ENCODE peak calls at places on chromosomes 11 and 22, in seven cellular contexts. F, R, Q, Z, W, K and T are unnamed samples.

GRCh38 chr11:36774603-36775002 is 176.6 kb upstream of the RAG2 start:
- DNase-seq in K (no peak), R (peak), Q (no peak), W (no peak), F (no peak), Z (no peak), T (peak)

GRCh38 chr11:72758690-72759389 is 6.6 kb upstream of the ARAP1 start:
- DNase-seq in K (no peak), Z (no peak), Q (no peak), R (no peak), W (no peak), F (no peak), T (peak)

GRCh38 chr11:406796-407650 is 7.8 kb downstream of the SIGIRR start:
- DNase-seq in Z (peak), Q (peak), R (peak), W (peak), K (peak), F (peak), T (peak)

GRCh38 chr11:58801974-58802545 is 42.4 kb downstream of the GLYATL2 start:
- DNase-seq in R (no peak), W (no peak), Q (no peak), F (no peak), K (no peak), Z (no peak), T (no peak)

GRCh38 chr11:10379022-10379421 is 74.1 kb downstream of the ADM start:
- DNase-seq in Q (no peak), R (peak), Z (no peak), F (no peak), W (no peak), K (peak), T (no peak)

GRCh38 chr11:103907136-103907535 is 129.3 kb upstream of the DDI1 start:
- DNase-seq in K (no peak), Z (no peak), F (no peak), Q (no peak), W (no peak), R (no peak), T (no peak)

GRCh38 chr22:41360126-41360525 is 21.6 kb upstream of the TEF start:
- DNase-seq in Q (no peak), F (no peak), K (peak), W (no peak), R (no peak), Z (peak), T (no peak)

GRCh38 chr11:68673291-68673930 is 10.9 kb upstream of the GAL start:
- DNase-seq in Q (peak), K (no peak), F (no peak), Z (no peak), R (no peak), W (no peak), T (peak)

GRCh38 chr11:72395993-72396392 is 38.3 kb downstream of the CLPB start:
- DNase-seq in W (no peak), R (no peak), F (no peak), Q (no peak), K (no peak), Z (no peak), T (no peak)